ENCODE peak calls at places on chromosomes 4 and X, in five cellular contexts. T is A673, I is adipocyte, F is astrocyte of the spinal cord, A is endothelial cell of umbilical vein. D is an unnamed sample.

GRCh38 chrX:69362889-69363288 is 141.2 kb upstream of the NALF2 start:
- DNase-seq in T (peak), F (no peak), I (peak), A (no peak), D (no peak)

GRCh38 chr4:95059630-95060029 is 301.9 kb downstream of the BMPR1B start:
- DNase-seq in F (peak), A (peak), I (peak), T (peak), D (no peak)

GRCh38 chr4:125331116-125331515 is 16.4 kb downstream of the FAT4 start:
- DNase-seq in I (no peak), T (no peak), A (no peak), F (no peak), D (no peak)

GRCh38 chr4:21181716-21182115 is 481.5 kb downstream of the PACRGL start:
- DNase-seq in T (no peak), I (no peak), F (peak), A (no peak), D (no peak)

GRCh38 chr4:184506527-184507121 is 32.3 kb upstream of the IRF2 start:
- DNase-seq in A (no peak), F (no peak), T (peak), I (no peak), D (no peak)

GRCh38 chr4:7812191-7812860 is 127.3 kb downstream of the AFAP1 start:
- DNase-seq in I (no peak), T (no peak), F (no peak), A (no peak), D (no peak)

GRCh38 chrX:46979340-46979739 is 67.1 kb downstream of the JADE3 start:
- DNase-seq in F (peak), A (peak), T (peak), I (peak), D (no peak)

GRCh38 chr4:92303621-92304027 is at the start of gene GRID2:
- DNase-seq in A (peak), T (peak), I (peak), F (peak), D (no peak)

GRCh38 chr4:30696195-30696594 is 24.0 kb upstream of the PCDH7 start:
- DNase-seq in F (no peak), I (peak), T (no peak), A (no peak), D (no peak)

GRCh38 chr4:108738307-108738706 is 24.5 kb downstream of the ETNPPL start:
- DNase-seq in I (no peak), F (no peak), T (no peak), A (no peak), D (no peak)

GRCh38 chr4:112862318-112862674 is 187.2 kb upstream of the ANK2 start:
- DNase-seq in T (no peak), I (no peak), F (no peak), A (no peak), D (no peak)

GRCh38 chr4:99330648-99331047 is 9.4 kb upstream of the ADH1B start:
- DNase-seq in A (no peak), T (no peak), F (no peak), I (no peak), D (no peak)

GRCh38 chrX:31459361-31459760 is 387.5 kb upstream of the FTHL17 start:
- DNase-seq in T (no peak), I (peak), A (no peak), F (no peak), D (no peak)

GRCh38 chrX:123927845-123928244 is 33.7 kb upstream of the STAG2 start:
- DNase-seq in A (no peak), I (no peak), F (no peak), T (no peak), D (no peak)

GRCh38 chr4:151669990-151670389 is 90.8 kb downstream of the GATB start:
- DNase-seq in A (no peak), T (no peak), I (no peak), F (no peak), D (no peak)

GRCh38 chr4:186297013-186297645 is 31.1 kb downstream of the F11 start:
- DNase-seq in I (peak), F (peak), T (peak), A (peak), D (peak)

GRCh38 chr4:81452452-81453011 is 19.2 kb downstream of the RASGEF1B start:
- DNase-seq in A (no peak), I (peak), F (no peak), T (no peak), D (no peak)

GRCh38 chr4:85928775-85929585 is 430.9 kb downstream of the MAPK10 start:
- DNase-seq in A (no peak), I (peak), T (no peak), F (peak), D (no peak)

GRCh38 chr4:13627185-13627605 is 330 bp downstream of the BOD1L1 start:
- DNase-seq in T (peak), F (no peak), I (no peak), A (peak), D (no peak)

GRCh38 chrX:10656214-10656613 is 35.8 kb upstream of the MID1 start:
- DNase-seq in T (no peak), F (no peak), A (no peak), I (no peak), D (no peak)

GRCh38 chr4:165440415-165440882 is 61.6 kb downstream of the CPE start:
- DNase-seq in T (peak), I (peak), F (peak), A (peak), D (no peak)

GRCh38 chr4:68864438-68865177 is 48.8 kb downstream of the UGT2B10 start:
- DNase-seq in I (no peak), F (no peak), T (no peak), A (no peak), D (no peak)

GRCh38 chr4:168685136-168685535 is 188.3 kb downstream of the PALLD start:
- DNase-seq in A (no peak), I (no peak), F (no peak), T (no peak), D (no peak)

GRCh38 chr4:78552398-78553396 is 1.1 kb downstream of the ANXA3 start:
- DNase-seq in I (no peak), A (peak), F (no peak), T (no peak), D (no peak)

GRCh38 chr4:48346594-48346993 is 5.3 kb downstream of the SLAIN2 start:
- DNase-seq in T (no peak), I (no peak), A (no peak), F (peak), D (no peak)

GRCh38 chr4:145734576-145735329 is 54.8 kb downstream of the C4orf51 start:
- DNase-seq in T (no peak), I (peak), F (peak), A (peak), D (no peak)

GRCh38 chr4:2406920-2407319 is 11.5 kb downstream of the ZFYVE28 start:
- DNase-seq in T (no peak), I (no peak), F (no peak), A (no peak), D (no peak)

GRCh38 chr4:183507928-183508327 is 3.1 kb downstream of the ING2 start:
- DNase-seq in I (no peak), A (no peak), T (no peak), F (no peak), D (peak)

DNA sequence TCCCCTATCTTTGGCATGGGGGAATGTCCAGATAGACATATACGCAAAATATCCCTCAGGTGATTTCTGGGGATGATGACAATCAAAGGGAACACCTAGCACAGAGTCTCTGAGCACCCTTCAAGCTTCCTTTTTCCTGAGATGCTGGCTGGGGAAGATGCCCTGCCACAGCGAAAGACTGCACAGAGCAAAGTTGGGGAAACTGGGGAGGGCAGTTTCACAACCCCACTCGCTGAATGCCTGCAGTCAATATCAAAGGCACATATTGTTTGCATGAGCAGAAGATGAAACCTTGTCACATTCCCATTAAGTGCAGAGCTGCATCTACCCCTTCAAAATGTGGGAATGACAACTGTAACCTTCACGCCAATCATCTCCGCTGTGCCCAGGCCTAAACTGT is 2.6 kb downstream of the GPC4 start:
- DNase-seq in F (no peak), A (no peak), T (no peak), I (no peak), D (no peak)
- H3K4me3 ChIP-seq in F (peak), A (no peak), T (no peak), I (peak), D (no peak)

GRCh38 chrX:133984857-133985163 is 584 bp downstream of the GPC3 start:
- DNase-seq in I (no peak), T (no peak), A (no peak), F (no peak), D (no peak)

GRCh38 chrX:133986008-133986683 is 752 bp upstream of the GPC3 start:
- DNase-seq in F (no peak), A (no peak), I (no peak), T (no peak), D (no peak)

GRCh38 chrX:133987188-133987587 is 1.8 kb upstream of the GPC3 start:
- DNase-seq in I (no peak), T (no peak), F (no peak), A (no peak), D (no peak)

GRCh38 chrX:133983974-133984578 is 1.3 kb downstream of the GPC3 start:
- DNase-seq in T (no peak), I (no peak), F (no peak), A (no peak), D (no peak)

DNA sequence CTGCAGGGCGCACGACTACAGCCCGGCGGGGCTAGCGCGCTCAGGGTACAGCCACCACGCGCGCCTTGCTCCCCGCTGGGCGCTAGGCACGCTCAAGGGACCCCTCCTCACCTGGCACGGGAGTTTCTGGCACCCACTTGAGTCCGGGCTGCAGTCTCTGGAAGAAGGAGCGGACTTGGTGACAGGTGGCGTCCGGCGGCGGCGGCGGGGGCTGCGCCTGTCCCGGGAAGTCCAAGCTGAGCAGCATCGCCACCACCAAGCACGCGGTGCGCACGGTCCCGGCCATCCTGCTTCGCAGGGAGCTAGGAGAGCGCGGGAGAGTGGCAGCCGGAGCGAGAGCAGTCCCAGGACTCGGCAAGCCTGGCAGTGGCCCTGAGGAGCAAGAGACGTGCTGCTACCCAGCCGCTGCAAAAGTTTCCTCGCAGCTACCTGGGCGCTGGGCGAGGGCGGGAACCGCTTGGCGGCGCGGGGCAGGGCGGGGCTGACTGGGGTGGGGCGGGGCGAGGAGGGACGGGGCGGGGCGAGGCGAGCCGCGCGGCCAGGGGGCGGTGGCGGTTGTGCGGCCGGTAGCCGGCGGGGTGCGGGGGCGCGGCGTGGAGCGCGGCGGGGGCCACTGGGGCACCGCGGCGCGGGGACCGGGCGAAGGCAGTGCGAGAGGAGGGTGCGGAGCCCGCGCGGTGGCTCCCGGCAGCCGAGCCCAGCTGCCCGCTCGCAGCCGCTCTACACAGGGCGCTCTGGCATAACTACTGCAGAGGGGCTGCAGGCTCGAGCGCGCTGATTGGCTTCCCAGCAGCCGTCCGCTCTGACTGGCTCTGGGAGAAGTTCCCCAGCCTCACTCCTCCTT is at the start of gene GPC3:
- DNase-seq in T (peak), I (peak), F (peak), A (peak), D (peak)
- H3K4me3 ChIP-seq in T (peak), I (peak), F (no peak), A (no peak), D (peak)

GRCh38 chrX:40573763-40574162 is 7.0 kb upstream of the ATP6AP2 start:
- DNase-seq in I (no peak), T (peak), F (no peak), A (peak), D (peak)

GRCh38 chrX:40571600-40571999 is 9.2 kb upstream of the ATP6AP2 start:
- DNase-seq in F (no peak), T (no peak), A (no peak), I (no peak), D (no peak)

GRCh38 chrX:40576291-40576690 is 4.5 kb upstream of the ATP6AP2 start:
- DNase-seq in T (no peak), A (no peak), I (no peak), F (no peak), D (no peak)

DNA sequence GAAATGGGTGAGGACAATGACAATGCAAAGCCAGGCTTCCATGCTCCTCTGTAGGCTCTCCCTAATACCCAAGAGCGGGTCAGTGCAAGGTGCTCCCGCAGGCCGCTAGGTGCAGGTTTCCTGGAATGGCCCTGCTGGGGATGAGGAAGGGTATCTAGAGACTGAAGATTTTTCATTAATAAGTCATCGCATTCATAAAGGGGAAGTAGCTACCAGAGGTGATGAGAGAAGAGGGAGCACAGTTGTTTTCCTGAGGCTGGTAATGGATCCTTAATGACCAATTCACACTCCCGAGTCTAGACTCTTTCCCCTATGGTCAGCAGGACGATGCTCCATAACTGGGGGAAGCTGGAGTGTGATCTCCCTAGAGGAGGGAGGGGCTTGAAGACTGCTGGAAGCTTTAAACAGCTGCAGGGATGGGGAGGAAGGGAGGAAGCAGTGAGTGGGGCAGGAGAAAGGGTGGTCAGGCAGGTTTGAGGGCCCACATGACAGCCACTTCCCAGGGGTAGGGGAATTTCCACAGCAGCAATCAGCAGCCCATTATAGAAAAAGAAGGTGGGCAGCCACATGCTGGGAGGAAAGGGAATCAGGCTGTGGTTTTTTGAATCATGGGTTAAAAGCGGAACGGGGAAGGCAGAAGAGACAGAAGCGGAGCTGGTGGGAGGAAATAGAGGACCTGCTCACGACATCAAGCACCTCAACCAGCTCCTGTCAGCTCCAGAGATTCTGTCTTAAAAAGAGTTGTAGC is 10.2 kb upstream of the ATP6AP2 start:
- DNase-seq in A (no peak), F (no peak), T (no peak), I (no peak), D (no peak)
- H3K4me3 ChIP-seq in A (no peak), F (no peak), T (no peak), I (no peak), D (no peak)

DNA sequence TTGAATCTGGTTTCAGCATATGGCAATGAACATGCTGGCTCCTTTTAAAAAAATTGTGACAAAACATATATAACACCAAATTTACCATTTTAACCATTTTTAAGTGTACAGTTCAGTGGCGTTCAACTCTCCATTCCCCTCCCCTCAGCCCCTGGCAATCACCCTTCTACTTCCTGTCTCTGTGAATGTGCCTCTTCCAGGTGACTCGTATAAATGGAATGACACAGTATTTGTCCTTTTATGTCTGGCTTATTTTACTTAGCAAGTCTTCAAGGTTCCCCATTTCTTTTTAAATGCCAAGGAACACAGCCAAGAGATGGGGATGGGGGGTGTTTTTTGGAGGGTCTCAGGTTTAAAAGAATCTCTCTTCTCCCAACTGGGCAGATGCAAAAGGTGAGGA is 35.4 kb upstream of the BCLAF3 start:
- DNase-seq in T (peak), I (peak), F (peak), A (no peak), D (no peak)
- H3K4me3 ChIP-seq in T (no peak), I (no peak), F (no peak), A (no peak), D (no peak)

DNA sequence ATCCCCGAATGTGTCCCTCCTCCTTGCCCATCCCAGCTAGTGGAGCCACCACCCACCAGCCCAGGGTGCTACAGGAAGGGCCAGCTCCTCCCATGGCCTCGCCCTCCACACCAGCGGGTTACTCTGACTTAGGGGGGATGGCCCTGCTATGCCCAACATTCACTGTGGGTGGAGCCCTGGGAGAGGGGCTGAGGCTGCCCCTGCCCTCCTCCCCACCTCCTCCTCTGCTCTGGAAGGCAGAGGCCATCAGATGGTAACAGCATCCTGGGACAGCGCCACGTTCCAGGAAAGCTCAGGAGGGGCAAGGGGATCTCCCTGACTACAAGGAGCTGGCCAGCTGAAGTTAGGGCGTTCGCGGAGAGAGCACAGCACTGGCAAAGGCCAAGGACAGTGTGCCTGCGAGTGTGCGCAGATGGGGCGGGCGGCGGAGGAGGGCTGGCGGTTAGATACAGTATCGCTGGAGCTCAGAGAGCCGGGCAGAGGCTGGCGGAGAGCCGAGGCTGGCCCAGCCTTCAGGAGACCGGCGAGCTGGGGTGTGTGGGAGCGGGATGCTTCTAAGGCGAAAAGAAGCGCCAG is 1.5 kb downstream of the JAKMIP1 start:
- DNase-seq in F (no peak), I (no peak), A (no peak), T (no peak), D (no peak)
- H3K4me3 ChIP-seq in F (no peak), I (no peak), A (no peak), T (no peak), D (peak)

GRCh38 chr4:157076578-157076947 is 613 bp downstream of the GLRB start:
- DNase-seq in T (peak), I (no peak), F (no peak), A (peak), D (peak)
- H3K4me3 ChIP-seq in T (peak), I (peak), F (peak), A (peak), D (peak)

DNA sequence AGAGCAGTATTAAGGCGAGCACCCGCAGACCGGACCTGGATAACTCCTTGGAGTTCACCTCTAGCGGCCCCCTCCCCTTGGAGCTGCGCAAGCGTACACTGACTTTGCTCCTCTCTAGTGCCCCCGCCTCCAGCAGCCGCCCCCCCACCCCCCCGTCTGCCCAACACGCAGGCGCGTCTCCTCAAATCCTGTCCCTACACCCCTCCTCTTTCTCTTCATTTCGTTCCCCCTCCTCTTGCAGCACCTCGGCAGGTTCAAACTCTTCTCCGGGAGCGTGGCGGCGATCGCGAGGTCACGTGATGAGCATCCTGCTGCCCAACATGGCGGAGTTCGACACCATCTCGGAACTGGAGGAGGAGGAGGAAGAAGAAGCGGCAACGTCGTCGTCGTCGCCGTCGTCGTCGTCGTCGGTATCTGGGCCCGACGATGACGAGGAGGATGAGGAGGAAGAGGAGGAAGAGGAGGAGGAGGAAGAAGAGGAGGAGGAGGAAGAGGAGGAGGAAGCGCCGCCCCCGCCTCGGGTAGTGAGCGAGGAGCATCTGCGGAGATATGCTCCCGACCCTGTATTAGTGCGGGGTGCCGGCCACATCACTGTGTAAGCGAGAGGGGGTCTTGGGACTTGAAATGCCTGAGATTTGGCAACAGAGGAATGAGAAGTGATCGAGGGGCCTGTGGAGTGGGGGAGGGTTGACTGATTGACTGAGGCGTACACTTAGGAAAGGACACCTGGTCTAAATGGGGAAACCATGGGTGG is at the start of gene CHIC1:
- DNase-seq in I (peak), F (peak), T (peak), A (peak), D (peak)
- H3K4me3 ChIP-seq in I (peak), F (peak), T (peak), A (peak), D (peak)

DNA sequence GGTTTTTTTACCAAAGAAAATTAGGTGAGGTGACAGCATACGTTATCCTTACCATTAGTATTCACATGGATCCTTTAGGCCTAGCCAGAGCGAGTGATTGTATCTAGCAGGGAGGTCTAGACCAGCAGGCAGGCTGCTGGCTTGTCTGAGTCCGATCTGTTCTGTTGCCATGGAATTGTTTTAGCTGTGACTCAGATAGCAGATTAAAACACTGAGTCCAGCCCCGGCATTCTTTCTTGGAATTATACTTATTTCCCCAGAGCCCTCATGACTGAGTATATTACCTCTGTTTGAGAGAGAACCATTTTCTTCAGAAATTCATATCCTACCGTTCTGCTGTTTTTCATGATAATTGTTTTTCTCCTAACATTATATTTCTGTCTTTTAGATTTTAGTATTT is 37.4 kb downstream of the OCRL start:
- DNase-seq in T (peak), F (peak), A (peak), I (peak), D (no peak)
- H3K4me3 ChIP-seq in T (no peak), F (no peak), A (no peak), I (no peak), D (no peak)

D was measured in Jurkat, Clone E6-1.